ENCODE peak calls at places on chromosome 19, in four cellular contexts. One of them, this sample, is unnamed.

GRCh38 chr19:5093297-5093858 is 124.5 kb downstream of the KDM4B start:
- DNase-seq in body of pancreas: peak
- DNase-seq in stomach: peak
- DNase-seq in gastrocnemius medialis: no peak
- DNase-seq in this sample: no peak

GRCh38 chr19:10361569-10362011 is 18.8 kb downstream of the TYK2 start:
- DNase-seq in body of pancreas: no peak
- DNase-seq in stomach: no peak
- DNase-seq in gastrocnemius medialis: no peak
- DNase-seq in this sample: peak

GRCh38 chr19:50516456-50516855 is 2.7 kb upstream of the ASPDH start:
- DNase-seq in body of pancreas: no peak
- DNase-seq in stomach: no peak
- DNase-seq in gastrocnemius medialis: no peak
- DNase-seq in this sample: no peak

GRCh38 chr19:28560786-28561185 is 652.2 kb downstream of the UQCRFS1 start:
- DNase-seq in body of pancreas: no peak
- DNase-seq in stomach: no peak
- DNase-seq in gastrocnemius medialis: no peak
- DNase-seq in this sample: no peak

GRCh38 chr19:42066075-42066754 is 3.8 kb downstream of the GRIK5 start:
- DNase-seq in body of pancreas: no peak
- DNase-seq in stomach: no peak
- DNase-seq in gastrocnemius medialis: no peak
- DNase-seq in this sample: no peak

GRCh38 chr19:7083076-7083956 is 13.8 kb downstream of the ZNF557 start:
- DNase-seq in body of pancreas: no peak
- DNase-seq in stomach: no peak
- DNase-seq in gastrocnemius medialis: no peak
- DNase-seq in this sample: no peak

GRCh38 chr19:29022599-29022998 is 190.4 kb downstream of the UQCRFS1 start:
- DNase-seq in body of pancreas: no peak
- DNase-seq in stomach: no peak
- DNase-seq in gastrocnemius medialis: no peak
- DNase-seq in this sample: no peak

GRCh38 chr19:13953021-13953531 is 767 bp downstream of the DCAF15 start:
- DNase-seq in body of pancreas: no peak
- DNase-seq in stomach: peak
- DNase-seq in gastrocnemius medialis: no peak
- DNase-seq in this sample: no peak

GRCh38 chr19:53980553-53981407 is 10.7 kb upstream of the CACNG6 start:
- DNase-seq in body of pancreas: no peak
- DNase-seq in stomach: no peak
- DNase-seq in gastrocnemius medialis: no peak
- DNase-seq in this sample: no peak

GRCh38 chr19:3389446-3389778 is 23.0 kb downstream of the NFIC start:
- DNase-seq in body of pancreas: no peak
- DNase-seq in stomach: no peak
- DNase-seq in gastrocnemius medialis: no peak
- DNase-seq in this sample: no peak

GRCh38 chr19:34383599-34383998 is 18.6 kb downstream of the GPI start:
- DNase-seq in body of pancreas: no peak
- DNase-seq in stomach: no peak
- DNase-seq in gastrocnemius medialis: no peak
- DNase-seq in this sample: no peak

GRCh38 chr19:29173896-29174295 is 39.1 kb downstream of the UQCRFS1 start:
- DNase-seq in body of pancreas: no peak
- DNase-seq in stomach: no peak
- DNase-seq in gastrocnemius medialis: no peak
- DNase-seq in this sample: no peak

GRCh38 chr19:50556236-50557008 is 11.8 kb downstream of the LRRC4B start:
- DNase-seq in body of pancreas: peak
- DNase-seq in stomach: peak
- DNase-seq in gastrocnemius medialis: no peak
- DNase-seq in this sample: peak

GRCh38 chr19:4977299-4978174 is 8.6 kb downstream of the KDM4B start:
- DNase-seq in body of pancreas: peak
- DNase-seq in stomach: peak
- DNase-seq in gastrocnemius medialis: no peak
- DNase-seq in this sample: no peak

GRCh38 chr19:21466627-21467026 is 38.8 kb upstream of the ZNF429 start:
- DNase-seq in body of pancreas: no peak
- DNase-seq in stomach: no peak
- DNase-seq in gastrocnemius medialis: no peak
- DNase-seq in this sample: no peak

GRCh38 chr19:49710372-49710951 is 19.5 kb downstream of the CPT1C start:
- DNase-seq in body of pancreas: no peak
- DNase-seq in stomach: no peak
- DNase-seq in gastrocnemius medialis: no peak
- DNase-seq in this sample: no peak

GRCh38 chr19:47610902-47611301 is 2.0 kb downstream of the BICRA start:
- DNase-seq in body of pancreas: peak
- DNase-seq in stomach: peak
- DNase-seq in gastrocnemius medialis: no peak
- DNase-seq in this sample: no peak

GRCh38 chr19:10881403-10882107 is 10.2 kb downstream of the CARM1 start:
- DNase-seq in body of pancreas: no peak
- DNase-seq in stomach: no peak
- DNase-seq in gastrocnemius medialis: no peak
- DNase-seq in this sample: no peak

GRCh38 chr19:35404879-35405622 is 34.2 kb downstream of the GPR42 start:
- DNase-seq in body of pancreas: no peak
- DNase-seq in stomach: peak
- DNase-seq in gastrocnemius medialis: no peak
- DNase-seq in this sample: no peak

GRCh38 chr19:44071824-44072542 is at the start of gene ZNF284:
- DNase-seq in body of pancreas: peak
- DNase-seq in stomach: peak
- DNase-seq in gastrocnemius medialis: peak
- DNase-seq in this sample: peak

GRCh38 chr19:35115538-35115951 is at the start of gene FXYD3:
- DNase-seq in body of pancreas: no peak
- DNase-seq in stomach: peak
- DNase-seq in gastrocnemius medialis: no peak
- DNase-seq in this sample: no peak

GRCh38 chr19:3440082-3440481 is 40.2 kb downstream of the SMIM24 start:
- DNase-seq in body of pancreas: peak
- DNase-seq in stomach: peak
- DNase-seq in gastrocnemius medialis: no peak
- DNase-seq in this sample: no peak

GRCh38 chr19:3094638-3095374 is 644 bp downstream of the GNA11 start:
- DNase-seq in body of pancreas: peak
- DNase-seq in stomach: no peak
- DNase-seq in gastrocnemius medialis: no peak
- DNase-seq in this sample: peak

GRCh38 chr19:13071444-13072205 is 31.0 kb downstream of the LYL1 start:
- DNase-seq in body of pancreas: no peak
- DNase-seq in stomach: no peak
- DNase-seq in gastrocnemius medialis: no peak
- DNase-seq in this sample: no peak

GRCh38 chr19:13507053-13507611 is 853 bp upstream of the CACNA1A start:
- DNase-seq in body of pancreas: no peak
- DNase-seq in stomach: no peak
- DNase-seq in gastrocnemius medialis: no peak
- DNase-seq in this sample: peak

GRCh38 chr19:35757231-35757748 is 461 bp upstream of the HSPB6 start:
- DNase-seq in body of pancreas: peak
- DNase-seq in stomach: peak
- DNase-seq in gastrocnemius medialis: peak
- DNase-seq in this sample: peak

GRCh38 chr19:40387151-40387550 is 2.8 kb downstream of the HIPK4 start:
- DNase-seq in body of pancreas: no peak
- DNase-seq in stomach: no peak
- DNase-seq in gastrocnemius medialis: no peak
- DNase-seq in this sample: no peak

GRCh38 chr19:12774588-12775555 is at the start of gene HOOK2:
- DNase-seq in body of pancreas: peak
- DNase-seq in stomach: peak
- DNase-seq in gastrocnemius medialis: peak
- DNase-seq in this sample: peak

DNA sequence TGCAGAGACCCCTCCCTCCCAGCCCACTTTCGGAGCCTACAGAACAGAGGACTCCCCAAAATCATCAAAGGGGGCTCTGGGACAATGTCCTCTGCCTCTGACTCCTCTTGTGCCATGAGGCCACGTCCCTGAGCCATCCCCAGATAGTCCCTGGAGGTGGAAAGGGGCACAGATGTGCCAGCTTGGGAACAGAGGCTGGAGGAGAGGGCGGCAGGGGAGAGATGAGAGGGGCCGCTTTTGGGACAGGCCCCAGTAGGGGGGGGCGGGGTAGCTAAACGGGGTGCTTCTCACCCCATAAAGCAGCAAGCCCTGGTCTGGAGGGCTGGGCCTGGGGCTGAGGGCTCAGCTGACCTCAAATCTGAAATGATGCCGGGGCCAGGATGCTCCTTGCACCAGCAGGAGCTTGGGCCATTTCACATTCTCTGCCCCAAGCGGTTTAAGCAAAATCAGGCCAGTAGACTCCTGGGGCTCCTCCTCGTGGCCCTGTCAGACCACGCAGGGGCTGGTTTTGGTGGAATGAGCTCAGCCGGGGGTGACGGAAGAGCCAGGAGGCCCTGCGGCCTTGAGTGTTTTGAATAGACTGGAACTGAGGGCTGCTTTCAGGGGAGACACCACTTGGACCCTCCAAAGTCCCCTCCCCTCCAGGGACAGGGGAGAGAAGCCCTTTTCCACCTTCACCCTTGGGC is 27.1 kb downstream of the ONECUT3 start:
- DNase-seq in body of pancreas: no peak
- DNase-seq in stomach: no peak
- DNase-seq in gastrocnemius medialis: no peak
- DNase-seq in this sample: no peak
- TF ChIP-seq CTCF in body of pancreas: no peak
- TF ChIP-seq CTCF in stomach: no peak
- TF ChIP-seq CTCF in gastrocnemius medialis: no peak
- TF ChIP-seq CTCF in this sample: no peak

GRCh38 chr19:45154064-45154827 is 6.5 kb downstream of the NKPD1 start:
- DNase-seq in body of pancreas: no peak
- DNase-seq in stomach: no peak
- DNase-seq in gastrocnemius medialis: no peak
- DNase-seq in this sample: no peak
- TF ChIP-seq POLR2A in body of pancreas: no peak
- TF ChIP-seq POLR2A in stomach: no peak
- TF ChIP-seq POLR2A in gastrocnemius medialis: no peak
- TF ChIP-seq POLR2A in this sample: no peak

DNA sequence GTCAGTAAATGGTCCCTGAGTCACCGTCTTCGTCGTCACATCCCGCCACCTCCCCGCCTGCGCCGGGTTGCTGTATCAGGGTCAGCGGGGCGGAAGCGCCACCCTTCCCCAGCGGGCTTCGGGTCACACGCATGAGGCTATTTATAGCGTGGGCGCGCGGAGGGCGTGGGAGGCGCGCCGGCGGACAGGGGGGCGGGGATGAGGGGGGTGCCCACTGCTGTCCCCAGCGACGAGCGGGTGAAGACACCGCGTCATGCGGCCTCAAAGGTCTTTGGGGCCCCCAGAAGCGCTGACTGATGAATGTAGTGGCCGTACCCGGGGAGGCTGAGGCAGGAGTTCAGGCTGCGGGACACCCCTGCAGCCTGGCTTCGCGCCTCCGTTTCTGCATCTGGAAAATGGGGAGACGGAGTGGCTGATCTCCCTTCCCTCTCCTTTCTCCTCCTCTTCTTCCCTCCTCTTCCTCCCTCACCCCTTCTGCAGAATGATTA is 7.9 kb downstream of the UNC13A start:
- DNase-seq in body of pancreas: peak
- DNase-seq in stomach: peak
- DNase-seq in gastrocnemius medialis: peak
- DNase-seq in this sample: peak
- TF ChIP-seq CTCF in body of pancreas: no peak
- TF ChIP-seq CTCF in stomach: no peak
- TF ChIP-seq CTCF in gastrocnemius medialis: no peak
- TF ChIP-seq CTCF in this sample: peak

DNA sequence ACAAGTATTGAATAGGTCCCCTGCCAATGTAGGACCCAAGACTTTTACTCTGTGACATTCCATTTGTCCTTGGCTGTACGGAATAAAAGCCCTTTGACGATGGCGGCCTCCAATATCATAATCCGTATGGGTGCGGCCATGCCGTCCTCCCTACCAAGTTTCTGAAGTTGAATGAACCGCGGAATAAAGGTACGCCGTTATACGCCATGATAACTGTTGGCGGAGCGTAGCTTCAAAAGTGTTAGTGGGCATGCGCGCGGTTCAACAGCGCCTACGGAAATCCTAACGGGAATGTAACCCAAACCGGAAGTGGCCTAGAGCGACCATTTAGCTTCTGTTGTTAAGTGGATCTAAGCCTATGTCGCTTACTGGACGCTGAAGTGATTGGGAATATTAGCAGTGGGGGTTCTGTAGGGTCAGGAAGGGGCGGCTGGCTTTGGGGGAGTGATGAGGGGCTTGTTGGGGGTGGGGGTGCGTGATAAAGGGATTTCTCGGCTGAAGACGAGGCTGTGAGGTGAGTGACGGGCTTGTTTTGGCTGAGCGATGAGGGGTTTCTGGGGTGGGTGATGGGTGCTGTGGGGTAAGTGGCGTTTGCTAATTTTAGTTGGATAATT is at the start of gene ZNF175:
- DNase-seq in body of pancreas: peak
- DNase-seq in stomach: peak
- DNase-seq in gastrocnemius medialis: peak
- DNase-seq in this sample: no peak
- TF ChIP-seq POLR2A in body of pancreas: peak
- TF ChIP-seq POLR2A in stomach: no peak
- TF ChIP-seq POLR2A in gastrocnemius medialis: no peak
- TF ChIP-seq POLR2A in this sample: no peak

This sample was measured in upper lobe of left lung.